ENCODE peak calls at places on chromosomes 1 and 21, in four cellular contexts. U, T, X and L are unnamed samples. For H3K4me1, the result is how much of the 10 kb centered on the place peaks cover.

GRCh38 chr1:212182585-212182984 is 102.6 kb upstream of the PPP2R5A start:
- DNase-seq in U (no peak), T (no peak), X (no peak), L (no peak)

GRCh38 chr1:111948209-111949131 is 41.0 kb downstream of the KCND3 start:
- DNase-seq in U (no peak), T (no peak), X (no peak), L (peak)

GRCh38 chr1:231172411-231172810 is 10.6 kb downstream of the TRIM67 start:
- DNase-seq in U (no peak), T (no peak), X (no peak), L (no peak)

GRCh38 chr1:154796303-154796892 is 73.7 kb downstream of the KCNN3 start:
- DNase-seq in U (no peak), T (no peak), X (no peak), L (no peak)

GRCh38 chr1:169060010-169060722 is 46.3 kb upstream of the ATP1B1 start:
- DNase-seq in U (no peak), T (no peak), X (no peak), L (peak)

GRCh38 chr1:23634518-23634839 is 57.1 kb upstream of the RPL11 start:
- DNase-seq in U (no peak), T (no peak), X (no peak), L (no peak)

GRCh38 chr1:17725084-17725718 is 29.9 kb upstream of the ACTL8 start:
- DNase-seq in U (no peak), T (no peak), X (no peak), L (no peak)

GRCh38 chr1:11851171-11851570 is 3.6 kb upstream of the NPPA start:
- DNase-seq in U (no peak), T (no peak), X (no peak), L (no peak)

GRCh38 chr1:91697322-91698260 is 188.4 kb downstream of the TGFBR3 start:
- DNase-seq in U (no peak), T (no peak), X (no peak), L (no peak)

GRCh38 chr1:234980224-234980656 is 148.4 kb downstream of the TOMM20 start:
- DNase-seq in U (no peak), T (no peak), X (no peak), L (no peak)

GRCh38 chr1:234983554-234983911 is 145.1 kb downstream of the TOMM20 start:
- DNase-seq in U (no peak), T (no peak), X (no peak), L (no peak)

GRCh38 chr1:234979316-234980223 is 149.1 kb downstream of the TOMM20 start:
- DNase-seq in U (no peak), T (no peak), X (no peak), L (no peak)

GRCh38 chr1:234980657-234981396 is 147.8 kb downstream of the TOMM20 start:
- DNase-seq in U (peak), T (peak), X (peak), L (peak)

GRCh38 chr1:234981758-234982157 is 146.9 kb downstream of the TOMM20 start:
- DNase-seq in U (no peak), T (no peak), X (no peak), L (no peak)
- H3K4me1 ChIP-seq in U (under half), T (under half), X (half or more), L (half or more)

DNA sequence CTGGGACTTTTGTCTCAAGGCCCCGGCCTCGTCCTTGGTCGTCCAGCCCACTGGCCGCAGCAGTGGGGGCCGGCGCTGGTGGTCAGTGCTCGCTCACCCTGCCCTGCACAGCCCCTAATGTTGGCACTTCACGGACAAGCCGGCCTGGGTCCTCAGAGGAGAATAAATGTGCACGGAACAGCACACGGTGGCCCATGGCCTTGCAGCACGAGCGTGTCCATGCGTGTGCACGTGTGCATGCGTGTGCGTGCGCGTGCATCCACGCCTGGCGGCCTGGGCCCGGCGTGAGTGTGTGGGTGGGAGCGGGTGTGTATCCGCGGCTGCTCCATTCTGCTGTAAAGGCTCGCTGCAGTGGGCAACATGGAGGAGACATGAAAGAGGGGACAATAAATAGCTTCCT is 142.6 kb downstream of the PRDM16 start:
- DNase-seq in U (no peak), T (no peak), X (no peak), L (no peak)
- H3K4me1 ChIP-seq in U (under half), T (under half), X (under half), L (under half)

DNA sequence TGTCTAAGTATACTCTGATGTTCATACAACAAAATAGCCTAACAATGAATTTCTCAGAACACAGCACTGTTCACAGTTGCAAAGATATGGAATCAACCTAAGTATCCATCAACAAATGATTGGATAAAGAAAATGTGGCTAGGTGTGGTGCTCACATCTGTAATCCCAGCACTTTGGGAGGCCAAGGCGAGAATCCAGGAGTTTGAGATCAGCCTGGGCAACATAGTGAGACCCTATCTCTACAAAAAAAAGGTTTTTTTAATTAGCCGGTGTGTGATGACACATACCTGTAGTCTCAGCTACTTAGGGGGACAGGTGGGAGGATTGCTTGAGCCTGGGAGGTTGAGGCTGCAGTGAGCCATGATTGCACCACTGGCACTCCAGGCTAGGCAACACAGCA is 10.7 kb downstream of the IFNAR2 start:
- DNase-seq in U (no peak), T (no peak), X (no peak), L (no peak)
- H3K4me1 ChIP-seq in U (half or more), T (under half), X (under half), L (under half)

GRCh38 chr21:38752051-38752505 is 53.7 kb upstream of the ETS2 start:
- DNase-seq in U (no peak), T (no peak), X (no peak), L (no peak)
- H3K4me1 ChIP-seq in U (under half), T (under half), X (under half), L (under half)

DNA sequence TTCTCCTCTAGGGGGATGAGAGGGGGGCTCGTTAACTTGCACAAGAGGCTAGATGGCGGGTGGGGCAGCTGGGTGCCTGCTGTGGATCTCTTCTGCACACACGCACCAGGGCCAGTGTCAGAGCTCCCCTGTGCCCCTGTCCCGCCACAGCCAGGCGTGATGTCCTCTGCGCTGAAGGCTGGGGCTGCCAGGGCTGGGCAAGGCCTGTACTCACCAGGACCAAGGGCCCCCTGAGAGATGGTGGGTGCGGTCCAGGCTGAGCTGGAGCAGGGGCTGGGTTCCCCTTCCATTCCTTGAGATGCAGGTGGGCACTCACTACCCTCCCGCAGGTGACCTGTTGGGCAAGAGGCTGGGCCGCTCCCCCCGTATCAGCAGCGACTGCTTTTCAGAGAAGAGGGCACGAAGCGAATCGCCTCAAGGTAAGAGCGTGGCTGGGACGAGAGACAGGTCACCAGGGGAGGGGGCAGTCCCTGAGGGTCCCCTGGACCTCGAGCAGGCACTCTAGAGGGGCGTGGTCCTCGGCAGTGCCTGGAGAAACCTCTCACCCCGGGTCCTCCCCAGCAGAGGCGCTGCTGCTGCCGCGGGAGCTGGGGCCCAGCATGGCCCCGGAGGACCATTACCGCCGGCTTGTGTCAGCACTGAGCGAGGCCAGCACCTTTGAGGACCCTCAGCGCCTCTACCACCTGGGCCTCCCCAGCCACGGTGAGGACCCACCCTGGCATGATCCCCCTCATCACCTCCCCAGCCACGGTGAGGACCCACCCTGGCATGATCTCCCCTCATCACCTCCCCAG is 15.2 kb downstream of the SAMD11 start:
- DNase-seq in U (no peak), T (no peak), X (no peak), L (no peak)
- H3K4me1 ChIP-seq in U (under half), T (under half), X (under half), L (under half)

GRCh38 chr1:162153374-162153773 is 83.9 kb downstream of the NOS1AP start:
- DNase-seq in U (no peak), T (no peak), X (no peak), L (no peak)
- H3K4me1 ChIP-seq in U (under half), T (under half), X (under half), L (under half)

DNA sequence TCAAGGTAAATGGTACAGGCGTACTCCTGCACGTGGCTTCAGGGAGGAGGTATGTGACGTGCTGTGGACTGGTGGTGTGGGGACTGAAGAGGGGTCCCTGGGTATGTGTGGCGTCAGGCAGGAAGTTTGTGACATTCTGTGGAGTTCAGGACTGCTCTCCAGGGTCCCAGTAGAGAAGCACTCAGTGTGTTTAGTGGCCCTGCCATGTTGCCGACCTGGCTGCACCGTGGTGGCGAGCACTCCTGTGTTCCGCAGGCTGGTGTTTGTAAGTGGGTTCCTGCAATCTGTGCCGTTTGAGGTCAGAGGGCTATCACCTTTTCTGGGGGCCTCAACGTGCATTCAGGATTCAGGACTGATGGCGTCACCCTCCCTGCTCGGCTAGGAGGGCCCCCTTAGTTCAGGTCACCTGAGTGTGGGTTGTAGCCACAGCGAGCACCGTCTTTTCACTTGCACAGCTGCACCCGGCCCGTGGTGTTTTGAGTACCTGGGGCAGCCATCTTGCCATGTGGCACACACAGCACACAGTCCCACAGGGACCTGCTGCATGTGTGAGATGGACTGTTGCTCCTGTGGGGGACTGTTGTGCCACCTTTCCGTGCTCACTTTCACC is 26.5 kb downstream of the SNAP47 start:
- DNase-seq in U (no peak), T (peak), X (no peak), L (no peak)
- H3K4me1 ChIP-seq in U (under half), T (under half), X (under half), L (half or more)

GRCh38 chr1:206702803-206703202 is 18.1 kb downstream of the MAPKAPK2 start:
- DNase-seq in U (no peak), T (no peak), X (no peak), L (no peak)

GRCh38 chr1:206705744-206706297 is 21.1 kb downstream of the MAPKAPK2 start:
- DNase-seq in U (no peak), T (no peak), X (no peak), L (no peak)

GRCh38 chr1:206703647-206704046 is 18.9 kb downstream of the MAPKAPK2 start:
- DNase-seq in U (peak), T (no peak), X (no peak), L (no peak)

GRCh38 chr1:206705187-206705586 is 20.5 kb downstream of the MAPKAPK2 start:
- DNase-seq in U (no peak), T (no peak), X (peak), L (peak)

GRCh38 chr1:206704239-206704638 is 19.5 kb downstream of the MAPKAPK2 start:
- DNase-seq in U (no peak), T (no peak), X (no peak), L (no peak)
- H3K4me1 ChIP-seq in U (under half), T (under half), X (half or more), L (half or more)

GRCh38 chr1:227937031-227937430 is 10.7 kb downstream of the WNT9A start:
- DNase-seq in U (no peak), T (peak), X (no peak), L (peak)
- H3K4me1 ChIP-seq in U (under half), T (under half), X (under half), L (under half)